ENCODE peak calls at places on chromosome 3, in five cellular contexts. One of them, this sample, is unnamed.

GRCh38 chr3:136909187-136909586 is 47.2 kb downstream of the NCK1 start:
- DNase-seq in body of pancreas: no peak
- DNase-seq in transverse colon: no peak
- DNase-seq in cardiac muscle cell: no peak
- DNase-seq in colonic mucosa: no peak
- DNase-seq in this sample: no peak

GRCh38 chr3:119562307-119562961 is 3.0 kb upstream of the CD80 start:
- DNase-seq in body of pancreas: no peak
- DNase-seq in transverse colon: no peak
- DNase-seq in cardiac muscle cell: no peak
- DNase-seq in colonic mucosa: no peak
- DNase-seq in this sample: no peak

GRCh38 chr3:34284959-34285358 is 486.5 kb downstream of the PDCD6IP start:
- DNase-seq in body of pancreas: no peak
- DNase-seq in transverse colon: no peak
- DNase-seq in cardiac muscle cell: no peak
- DNase-seq in colonic mucosa: no peak
- DNase-seq in this sample: no peak

GRCh38 chr3:161066926-161067325 is 38.2 kb downstream of the B3GALNT1 start:
- DNase-seq in body of pancreas: no peak
- DNase-seq in transverse colon: no peak
- DNase-seq in cardiac muscle cell: no peak
- DNase-seq in colonic mucosa: no peak
- DNase-seq in this sample: no peak

GRCh38 chr3:126551066-126551838 is 7.5 kb downstream of the C3orf22 start:
- DNase-seq in body of pancreas: no peak
- DNase-seq in transverse colon: peak
- DNase-seq in cardiac muscle cell: no peak
- DNase-seq in colonic mucosa: peak
- DNase-seq in this sample: no peak

GRCh38 chr3:56904526-56905245 is 102.9 kb upstream of the ARHGEF3 start:
- DNase-seq in body of pancreas: no peak
- DNase-seq in transverse colon: peak
- DNase-seq in cardiac muscle cell: no peak
- DNase-seq in colonic mucosa: no peak
- DNase-seq in this sample: no peak

GRCh38 chr3:78101363-78101762 is 1061.5 kb downstream of the ROBO2 start:
- DNase-seq in body of pancreas: no peak
- DNase-seq in transverse colon: no peak
- DNase-seq in cardiac muscle cell: peak
- DNase-seq in colonic mucosa: no peak
- DNase-seq in this sample: no peak

GRCh38 chr3:63050548-63050947 is 175.3 kb upstream of the CADPS start:
- DNase-seq in body of pancreas: no peak
- DNase-seq in transverse colon: no peak
- DNase-seq in cardiac muscle cell: no peak
- DNase-seq in colonic mucosa: no peak
- DNase-seq in this sample: no peak

GRCh38 chr3:114827495-114827894 is 319.6 kb downstream of the ZBTB20 start:
- DNase-seq in body of pancreas: no peak
- DNase-seq in transverse colon: no peak
- DNase-seq in cardiac muscle cell: peak
- DNase-seq in colonic mucosa: no peak
- DNase-seq in this sample: peak

GRCh38 chr3:72756900-72757299 is 91.3 kb downstream of the SHQ1 start:
- DNase-seq in body of pancreas: no peak
- DNase-seq in transverse colon: no peak
- DNase-seq in cardiac muscle cell: no peak
- DNase-seq in colonic mucosa: no peak
- DNase-seq in this sample: no peak

GRCh38 chr3:175861916-175862315 is 1002.8 kb downstream of the NAALADL2 start:
- DNase-seq in body of pancreas: no peak
- DNase-seq in transverse colon: no peak
- DNase-seq in cardiac muscle cell: peak
- DNase-seq in colonic mucosa: no peak
- DNase-seq in this sample: no peak

GRCh38 chr3:183907911-183908331 is 23.2 kb upstream of the PARL start:
- DNase-seq in body of pancreas: no peak
- DNase-seq in transverse colon: no peak
- DNase-seq in cardiac muscle cell: no peak
- DNase-seq in colonic mucosa: no peak
- DNase-seq in this sample: no peak

GRCh38 chr3:19427417-19428149 is 279.3 kb downstream of the KCNH8 start:
- DNase-seq in body of pancreas: no peak
- DNase-seq in transverse colon: no peak
- DNase-seq in cardiac muscle cell: no peak
- DNase-seq in colonic mucosa: no peak
- DNase-seq in this sample: no peak

GRCh38 chr3:158095302-158095997 is 10.8 kb downstream of the SHOX2 start:
- DNase-seq in body of pancreas: no peak
- DNase-seq in transverse colon: no peak
- DNase-seq in cardiac muscle cell: no peak
- DNase-seq in colonic mucosa: no peak
- DNase-seq in this sample: no peak

GRCh38 chr3:115232167-115232566 is 85.1 kb upstream of the ZBTB20 start:
- DNase-seq in body of pancreas: no peak
- DNase-seq in transverse colon: no peak
- DNase-seq in cardiac muscle cell: no peak
- DNase-seq in colonic mucosa: no peak
- DNase-seq in this sample: no peak

GRCh38 chr3:107407355-107407754 is 30.1 kb downstream of the CCDC54 start:
- DNase-seq in body of pancreas: no peak
- DNase-seq in transverse colon: no peak
- DNase-seq in cardiac muscle cell: no peak
- DNase-seq in colonic mucosa: no peak
- DNase-seq in this sample: no peak

GRCh38 chr3:38722760-38723568 is 73.5 kb upstream of the SCN5A start:
- DNase-seq in body of pancreas: no peak
- DNase-seq in transverse colon: no peak
- DNase-seq in cardiac muscle cell: peak
- DNase-seq in colonic mucosa: no peak
- DNase-seq in this sample: no peak

GRCh38 chr3:196643201-196643749 is 3.8 kb downstream of the NRROS start:
- DNase-seq in body of pancreas: no peak
- DNase-seq in transverse colon: peak
- DNase-seq in cardiac muscle cell: no peak
- DNase-seq in colonic mucosa: no peak
- DNase-seq in this sample: peak

GRCh38 chr3:159787794-159788205 is 200.8 kb upstream of the IL12A start:
- DNase-seq in body of pancreas: no peak
- DNase-seq in transverse colon: peak
- DNase-seq in cardiac muscle cell: peak
- DNase-seq in colonic mucosa: peak
- DNase-seq in this sample: peak

GRCh38 chr3:196782496-196782895 is 42.8 kb downstream of the PAK2 start:
- DNase-seq in body of pancreas: no peak
- DNase-seq in transverse colon: no peak
- DNase-seq in cardiac muscle cell: peak
- DNase-seq in colonic mucosa: no peak
- DNase-seq in this sample: no peak

GRCh38 chr3:14376348-14377043 is 25.9 kb upstream of the SLC6A6 start:
- DNase-seq in body of pancreas: no peak
- DNase-seq in transverse colon: no peak
- DNase-seq in cardiac muscle cell: no peak
- DNase-seq in colonic mucosa: no peak
- DNase-seq in this sample: no peak
- H3K27ac ChIP-seq in body of pancreas: no peak
- H3K27ac ChIP-seq in transverse colon: no peak
- H3K27ac ChIP-seq in cardiac muscle cell: peak
- H3K27ac ChIP-seq in colonic mucosa: no peak
- H3K27ac ChIP-seq in this sample: no peak

GRCh38 chr3:43013743-43014155 is 34.6 kb downstream of the GASK1A start:
- DNase-seq in body of pancreas: no peak
- DNase-seq in transverse colon: no peak
- DNase-seq in cardiac muscle cell: no peak
- DNase-seq in colonic mucosa: no peak
- DNase-seq in this sample: no peak

GRCh38 chr3:43014216-43014615 is 35.1 kb downstream of the GASK1A start:
- DNase-seq in body of pancreas: no peak
- DNase-seq in transverse colon: no peak
- DNase-seq in cardiac muscle cell: no peak
- DNase-seq in colonic mucosa: no peak
- DNase-seq in this sample: no peak

GRCh38 chr3:43011638-43012037 is 32.5 kb downstream of the GASK1A start:
- DNase-seq in body of pancreas: no peak
- DNase-seq in transverse colon: no peak
- DNase-seq in cardiac muscle cell: no peak
- DNase-seq in colonic mucosa: no peak
- DNase-seq in this sample: no peak

GRCh38 chr3:43012189-43012588 is 33.1 kb downstream of the GASK1A start:
- DNase-seq in body of pancreas: no peak
- DNase-seq in transverse colon: no peak
- DNase-seq in cardiac muscle cell: no peak
- DNase-seq in colonic mucosa: no peak
- DNase-seq in this sample: no peak

GRCh38 chr3:43013256-43013655 is 34.1 kb downstream of the GASK1A start:
- DNase-seq in body of pancreas: no peak
- DNase-seq in transverse colon: no peak
- DNase-seq in cardiac muscle cell: no peak
- DNase-seq in colonic mucosa: no peak
- DNase-seq in this sample: no peak
- H3K27ac ChIP-seq in body of pancreas: no peak
- H3K27ac ChIP-seq in transverse colon: no peak
- H3K27ac ChIP-seq in cardiac muscle cell: no peak
- H3K27ac ChIP-seq in colonic mucosa: no peak
- H3K27ac ChIP-seq in this sample: no peak

DNA sequence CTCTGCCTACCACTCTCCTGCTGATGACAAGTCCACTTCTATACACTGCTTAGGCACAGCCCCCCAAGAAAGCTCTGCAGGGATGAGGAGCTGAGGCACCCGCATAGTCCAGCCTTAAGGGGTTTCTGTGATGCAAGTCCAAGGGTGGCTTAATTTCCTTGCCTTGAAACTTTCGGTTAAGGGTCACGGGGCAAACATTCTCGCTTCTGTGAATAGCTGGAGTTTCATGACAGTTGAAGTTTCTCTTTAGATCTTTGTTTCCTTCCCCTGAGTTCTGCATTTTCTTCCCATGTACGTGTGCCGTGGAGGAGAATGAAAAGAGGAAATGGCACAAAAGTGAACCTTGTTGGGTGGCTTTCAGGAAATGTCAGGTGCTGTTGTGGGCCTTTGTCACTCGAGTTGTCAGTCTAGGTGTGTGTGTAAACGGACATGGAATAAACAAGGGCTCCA is 7.0 kb downstream of the GPR160 start:
- DNase-seq in body of pancreas: no peak
- DNase-seq in transverse colon: peak
- DNase-seq in cardiac muscle cell: no peak
- DNase-seq in colonic mucosa: peak
- DNase-seq in this sample: no peak
- H3K27ac ChIP-seq in body of pancreas: no peak
- H3K27ac ChIP-seq in transverse colon: peak
- H3K27ac ChIP-seq in cardiac muscle cell: no peak
- H3K27ac ChIP-seq in colonic mucosa: peak
- H3K27ac ChIP-seq in this sample: no peak

DNA sequence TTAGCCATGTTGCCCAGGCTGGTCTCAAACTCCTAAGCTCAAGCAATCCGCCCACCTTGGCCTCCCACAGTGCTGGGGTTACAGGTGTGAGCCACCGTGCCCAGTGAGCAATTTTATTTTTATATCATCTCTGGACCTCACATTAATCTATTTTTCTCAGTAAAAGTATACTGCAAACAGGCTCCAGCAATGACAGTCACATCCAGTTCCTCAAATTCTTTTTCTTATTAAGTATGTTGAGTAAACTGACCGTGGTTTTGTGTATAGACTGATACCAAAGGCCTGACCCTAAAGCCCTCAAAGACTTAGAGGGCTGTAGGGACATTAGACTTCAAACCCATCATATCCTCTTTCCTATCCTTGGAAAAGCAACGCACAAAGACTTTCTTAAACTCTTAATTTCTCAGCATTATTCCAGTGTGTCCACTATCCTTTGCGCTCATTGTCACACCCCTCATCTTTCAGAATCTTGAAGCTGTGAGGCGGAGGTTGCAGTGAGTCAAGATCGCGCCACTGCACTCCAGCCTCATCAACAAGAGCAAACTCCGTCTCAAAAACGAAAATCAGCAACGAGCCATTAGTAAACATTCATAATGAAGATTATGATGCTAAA is 2.0 kb downstream of the NGLY1 start:
- DNase-seq in body of pancreas: no peak
- DNase-seq in transverse colon: no peak
- DNase-seq in cardiac muscle cell: no peak
- DNase-seq in colonic mucosa: no peak
- DNase-seq in this sample: no peak
- H3K27ac ChIP-seq in body of pancreas: no peak
- H3K27ac ChIP-seq in transverse colon: no peak
- H3K27ac ChIP-seq in cardiac muscle cell: no peak
- H3K27ac ChIP-seq in colonic mucosa: no peak
- H3K27ac ChIP-seq in this sample: no peak

GRCh38 chr3:101995371-101996046 is 146.2 kb downstream of the NFKBIZ start:
- DNase-seq in body of pancreas: no peak
- DNase-seq in transverse colon: no peak
- DNase-seq in cardiac muscle cell: peak
- DNase-seq in colonic mucosa: no peak
- DNase-seq in this sample: peak
- H3K27ac ChIP-seq in body of pancreas: no peak
- H3K27ac ChIP-seq in transverse colon: no peak
- H3K27ac ChIP-seq in cardiac muscle cell: no peak
- H3K27ac ChIP-seq in colonic mucosa: no peak
- H3K27ac ChIP-seq in this sample: no peak